ENCODE peak calls at places on chromosomes 12 and 14, in seven cellular contexts. One of them, this sample, is unnamed.

GRCh38 chr12:40569626-40570179 is 122.5 kb upstream of the CNTN1 start:
- DNase-seq in dorsolateral prefrontal cortex: no peak
- DNase-seq in adipocyte: peak; percentile 33
- DNase-seq in kidney epithelial cell: no peak
- DNase-seq in HAP-1: no peak
- DNase-seq in CD8-positive, alpha-beta T cell: no peak
- DNase-seq in tibial artery: no peak
- DNase-seq in this sample: peak; percentile 26

GRCh38 chr12:77189463-77189862 is 124.1 kb upstream of the E2F7 start:
- DNase-seq in dorsolateral prefrontal cortex: no peak
- DNase-seq in adipocyte: peak; percentile 41
- DNase-seq in kidney epithelial cell: peak; percentile 29
- DNase-seq in HAP-1: no peak
- DNase-seq in CD8-positive, alpha-beta T cell: no peak
- DNase-seq in tibial artery: no peak
- DNase-seq in this sample: peak; percentile 46

GRCh38 chr12:113062502-113063395 is 6.2 kb downstream of the DTX1 start:
- DNase-seq in dorsolateral prefrontal cortex: no peak
- DNase-seq in adipocyte: no peak
- DNase-seq in kidney epithelial cell: no peak
- DNase-seq in HAP-1: no peak
- DNase-seq in CD8-positive, alpha-beta T cell: no peak
- DNase-seq in tibial artery: no peak
- DNase-seq in this sample: no peak

GRCh38 chr12:112971248-112971647 is 7.1 kb upstream of the OAS2 start:
- DNase-seq in dorsolateral prefrontal cortex: no peak
- DNase-seq in adipocyte: no peak
- DNase-seq in kidney epithelial cell: no peak
- DNase-seq in HAP-1: no peak
- DNase-seq in CD8-positive, alpha-beta T cell: no peak
- DNase-seq in tibial artery: no peak
- DNase-seq in this sample: no peak

GRCh38 chr14:61188196-61188595 is 92.9 kb downstream of the TMEM30B start:
- DNase-seq in dorsolateral prefrontal cortex: no peak
- DNase-seq in adipocyte: no peak
- DNase-seq in kidney epithelial cell: no peak
- DNase-seq in HAP-1: no peak
- DNase-seq in CD8-positive, alpha-beta T cell: no peak
- DNase-seq in tibial artery: peak; percentile 81
- DNase-seq in this sample: no peak

GRCh38 chr12:103824845-103825244 is 16.2 kb downstream of the NT5DC3 start:
- DNase-seq in dorsolateral prefrontal cortex: no peak
- DNase-seq in adipocyte: no peak
- DNase-seq in kidney epithelial cell: no peak
- DNase-seq in HAP-1: no peak
- DNase-seq in CD8-positive, alpha-beta T cell: no peak
- DNase-seq in tibial artery: no peak
- DNase-seq in this sample: no peak

GRCh38 chr14:91879196-91879595 is 11.9 kb upstream of the TC2N start:
- DNase-seq in dorsolateral prefrontal cortex: no peak
- DNase-seq in adipocyte: no peak
- DNase-seq in kidney epithelial cell: no peak
- DNase-seq in HAP-1: no peak
- DNase-seq in CD8-positive, alpha-beta T cell: no peak
- DNase-seq in tibial artery: no peak
- DNase-seq in this sample: no peak

GRCh38 chr12:116066381-116067230 is 210.9 kb downstream of the MED13L start:
- DNase-seq in dorsolateral prefrontal cortex: no peak
- DNase-seq in adipocyte: peak; percentile 51
- DNase-seq in kidney epithelial cell: no peak
- DNase-seq in HAP-1: peak; percentile 49
- DNase-seq in CD8-positive, alpha-beta T cell: peak; percentile 59
- DNase-seq in tibial artery: no peak
- DNase-seq in this sample: no peak

GRCh38 chr14:90507428-90507827 is 110.6 kb downstream of the CALM1 start:
- DNase-seq in dorsolateral prefrontal cortex: no peak
- DNase-seq in adipocyte: no peak
- DNase-seq in kidney epithelial cell: no peak
- DNase-seq in HAP-1: no peak
- DNase-seq in CD8-positive, alpha-beta T cell: no peak
- DNase-seq in tibial artery: no peak
- DNase-seq in this sample: no peak

GRCh38 chr12:114858388-114859146 is 174.6 kb upstream of the TBX3 start:
- DNase-seq in dorsolateral prefrontal cortex: no peak
- DNase-seq in adipocyte: no peak
- DNase-seq in kidney epithelial cell: no peak
- DNase-seq in HAP-1: no peak
- DNase-seq in CD8-positive, alpha-beta T cell: no peak
- DNase-seq in tibial artery: no peak
- DNase-seq in this sample: no peak

GRCh38 chr12:102602549-102602948 is 122.2 kb upstream of the IGF1 start:
- DNase-seq in dorsolateral prefrontal cortex: no peak
- DNase-seq in adipocyte: no peak
- DNase-seq in kidney epithelial cell: no peak
- DNase-seq in HAP-1: no peak
- DNase-seq in CD8-positive, alpha-beta T cell: no peak
- DNase-seq in tibial artery: no peak
- DNase-seq in this sample: no peak

GRCh38 chr14:40164083-40164482 is 731.9 kb upstream of the FBXO33 start:
- DNase-seq in dorsolateral prefrontal cortex: no peak
- DNase-seq in adipocyte: no peak
- DNase-seq in kidney epithelial cell: no peak
- DNase-seq in HAP-1: no peak
- DNase-seq in CD8-positive, alpha-beta T cell: no peak
- DNase-seq in tibial artery: no peak
- DNase-seq in this sample: no peak

GRCh38 chr14:59583755-59584154 is 7.1 kb upstream of the CCDC175 start:
- DNase-seq in dorsolateral prefrontal cortex: peak; percentile 51
- DNase-seq in adipocyte: peak; percentile 35
- DNase-seq in kidney epithelial cell: no peak
- DNase-seq in HAP-1: no peak
- DNase-seq in CD8-positive, alpha-beta T cell: no peak
- DNase-seq in tibial artery: no peak
- DNase-seq in this sample: no peak

GRCh38 chr12:47340391-47341015 is 260.7 kb upstream of the AMIGO2 start:
- DNase-seq in dorsolateral prefrontal cortex: no peak
- DNase-seq in adipocyte: no peak
- DNase-seq in kidney epithelial cell: no peak
- DNase-seq in HAP-1: no peak
- DNase-seq in CD8-positive, alpha-beta T cell: no peak
- DNase-seq in tibial artery: no peak
- DNase-seq in this sample: no peak

GRCh38 chr14:51333299-51333698 is 93.3 kb downstream of the TMX1 start:
- DNase-seq in dorsolateral prefrontal cortex: no peak
- DNase-seq in adipocyte: no peak
- DNase-seq in kidney epithelial cell: no peak
- DNase-seq in HAP-1: no peak
- DNase-seq in CD8-positive, alpha-beta T cell: no peak
- DNase-seq in tibial artery: no peak
- DNase-seq in this sample: no peak

GRCh38 chr12:14367097-14367661 is 1.7 kb downstream of the ATF7IP start:
- DNase-seq in dorsolateral prefrontal cortex: no peak
- DNase-seq in adipocyte: peak; percentile 71
- DNase-seq in kidney epithelial cell: no peak
- DNase-seq in HAP-1: peak; percentile 46
- DNase-seq in CD8-positive, alpha-beta T cell: no peak
- DNase-seq in tibial artery: no peak
- DNase-seq in this sample: no peak

GRCh38 chr12:75101805-75102204 is 107.8 kb downstream of the KCNC2 start:
- DNase-seq in dorsolateral prefrontal cortex: no peak
- DNase-seq in adipocyte: no peak
- DNase-seq in kidney epithelial cell: no peak
- DNase-seq in HAP-1: no peak
- DNase-seq in CD8-positive, alpha-beta T cell: no peak
- DNase-seq in tibial artery: no peak
- DNase-seq in this sample: no peak

GRCh38 chr12:53999596-54000104 is 311 bp upstream of the HOXC9 start:
- DNase-seq in dorsolateral prefrontal cortex: no peak
- DNase-seq in adipocyte: no peak
- DNase-seq in kidney epithelial cell: no peak
- DNase-seq in HAP-1: no peak
- DNase-seq in CD8-positive, alpha-beta T cell: no peak
- DNase-seq in tibial artery: peak; percentile 81
- DNase-seq in this sample: no peak

GRCh38 chr14:86015511-86015910 is 485.6 kb downstream of the FLRT2 start:
- DNase-seq in dorsolateral prefrontal cortex: no peak
- DNase-seq in adipocyte: no peak
- DNase-seq in kidney epithelial cell: no peak
- DNase-seq in HAP-1: no peak
- DNase-seq in CD8-positive, alpha-beta T cell: no peak
- DNase-seq in tibial artery: no peak
- DNase-seq in this sample: no peak

GRCh38 chr14:88616697-88617096 is 53.9 kb downstream of the ZC3H14 start:
- DNase-seq in dorsolateral prefrontal cortex: no peak
- DNase-seq in adipocyte: no peak
- DNase-seq in kidney epithelial cell: no peak
- DNase-seq in HAP-1: no peak
- DNase-seq in CD8-positive, alpha-beta T cell: no peak
- DNase-seq in tibial artery: no peak
- DNase-seq in this sample: no peak

GRCh38 chr12:2893007-2893406 is 2.3 kb downstream of the TULP3 start:
- DNase-seq in dorsolateral prefrontal cortex: no peak
- DNase-seq in adipocyte: peak; percentile 86
- DNase-seq in kidney epithelial cell: peak; percentile 56
- DNase-seq in HAP-1: no peak
- DNase-seq in CD8-positive, alpha-beta T cell: no peak
- DNase-seq in tibial artery: peak; percentile 68
- DNase-seq in this sample: peak; percentile 82

GRCh38 chr14:23009939-23010718 is at the start of gene C14orf93:
- DNase-seq in dorsolateral prefrontal cortex: peak; percentile 81
- DNase-seq in adipocyte: peak; percentile 87
- DNase-seq in kidney epithelial cell: no peak
- DNase-seq in HAP-1: peak; percentile 68
- DNase-seq in CD8-positive, alpha-beta T cell: peak; percentile 81
- DNase-seq in tibial artery: peak; percentile 90
- DNase-seq in this sample: no peak

GRCh38 chr12:109621271-109621671 is 47.7 kb downstream of the MVK start:
- DNase-seq in dorsolateral prefrontal cortex: no peak
- DNase-seq in adipocyte: peak; percentile 79
- DNase-seq in kidney epithelial cell: no peak
- DNase-seq in HAP-1: no peak
- DNase-seq in CD8-positive, alpha-beta T cell: no peak
- DNase-seq in tibial artery: no peak
- DNase-seq in this sample: peak; percentile 67

GRCh38 chr14:89303452-89304435 is 113.3 kb downstream of the FOXN3 start:
- DNase-seq in dorsolateral prefrontal cortex: no peak
- DNase-seq in adipocyte: peak; percentile 77
- DNase-seq in kidney epithelial cell: peak; percentile 43
- DNase-seq in HAP-1: peak; percentile 32
- DNase-seq in CD8-positive, alpha-beta T cell: peak; percentile 13
- DNase-seq in tibial artery: peak; percentile 87
- DNase-seq in this sample: peak; percentile 68

GRCh38 chr12:28574746-28575592 is 384.7 kb downstream of the CCDC91 start:
- DNase-seq in dorsolateral prefrontal cortex: no peak
- DNase-seq in adipocyte: no peak
- DNase-seq in kidney epithelial cell: no peak
- DNase-seq in HAP-1: no peak
- DNase-seq in CD8-positive, alpha-beta T cell: no peak
- DNase-seq in tibial artery: no peak
- DNase-seq in this sample: no peak

GRCh38 chr12:122886851-122887816 is 8.8 kb downstream of the VPS37B start:
- DNase-seq in dorsolateral prefrontal cortex: no peak
- DNase-seq in adipocyte: no peak
- DNase-seq in kidney epithelial cell: peak; percentile 87
- DNase-seq in HAP-1: no peak
- DNase-seq in CD8-positive, alpha-beta T cell: no peak
- DNase-seq in tibial artery: no peak
- DNase-seq in this sample: no peak

GRCh38 chr12:89928467-89928866 is 219.8 kb upstream of the ATP2B1 start:
- DNase-seq in dorsolateral prefrontal cortex: no peak
- DNase-seq in adipocyte: no peak
- DNase-seq in kidney epithelial cell: no peak
- DNase-seq in HAP-1: no peak
- DNase-seq in CD8-positive, alpha-beta T cell: no peak
- DNase-seq in tibial artery: no peak
- DNase-seq in this sample: no peak
- H3K4me3 ChIP-seq in dorsolateral prefrontal cortex: no peak overlapping the region
- H3K4me3 ChIP-seq in adipocyte: no peak overlapping the region
- H3K4me3 ChIP-seq in kidney epithelial cell: no peak overlapping the region
- H3K4me3 ChIP-seq in HAP-1: no peak overlapping the region
- H3K4me3 ChIP-seq in CD8-positive, alpha-beta T cell: no peak overlapping the region
- H3K4me3 ChIP-seq in tibial artery: no peak overlapping the region
- H3K4me3 ChIP-seq in this sample: no peak overlapping the region

DNA sequence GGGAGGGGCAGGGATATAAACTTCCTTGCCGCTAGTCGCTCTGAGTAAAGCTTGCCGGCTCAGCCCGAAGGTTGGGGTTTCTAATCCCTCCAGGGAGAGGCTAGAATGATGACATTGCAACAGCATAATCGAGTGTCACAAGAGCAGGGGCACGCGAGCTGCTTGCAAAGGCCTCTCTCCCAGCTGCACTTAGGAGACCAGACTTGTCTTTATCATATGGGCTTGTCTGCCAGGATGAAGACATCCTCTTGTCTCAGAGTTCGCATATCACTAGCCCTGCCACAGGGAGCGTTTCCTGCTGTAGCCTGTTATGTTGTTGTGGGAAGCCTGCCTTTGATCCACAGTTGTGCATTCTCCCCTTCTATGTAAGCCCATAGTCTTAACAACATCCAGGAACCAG is 180.0 kb downstream of the ESR2 start:
- DNase-seq in dorsolateral prefrontal cortex: no peak
- DNase-seq in adipocyte: no peak
- DNase-seq in kidney epithelial cell: no peak
- DNase-seq in HAP-1: no peak
- DNase-seq in CD8-positive, alpha-beta T cell: no peak
- DNase-seq in tibial artery: peak; percentile 70
- DNase-seq in this sample: no peak
- H3K27me3 ChIP-seq in dorsolateral prefrontal cortex: no peaks in the 10 kb centered on the region
- H3K27me3 ChIP-seq in adipocyte: no peaks in the 10 kb centered on the region
- H3K27me3 ChIP-seq in kidney epithelial cell: no peaks in the 10 kb centered on the region
- H3K27me3 ChIP-seq in HAP-1: no peaks in the 10 kb centered on the region
- H3K27me3 ChIP-seq in CD8-positive, alpha-beta T cell: no peaks in the 10 kb centered on the region
- H3K27me3 ChIP-seq in tibial artery: no peaks in the 10 kb centered on the region
- H3K27me3 ChIP-seq in this sample: no peaks in the 10 kb centered on the region

DNA sequence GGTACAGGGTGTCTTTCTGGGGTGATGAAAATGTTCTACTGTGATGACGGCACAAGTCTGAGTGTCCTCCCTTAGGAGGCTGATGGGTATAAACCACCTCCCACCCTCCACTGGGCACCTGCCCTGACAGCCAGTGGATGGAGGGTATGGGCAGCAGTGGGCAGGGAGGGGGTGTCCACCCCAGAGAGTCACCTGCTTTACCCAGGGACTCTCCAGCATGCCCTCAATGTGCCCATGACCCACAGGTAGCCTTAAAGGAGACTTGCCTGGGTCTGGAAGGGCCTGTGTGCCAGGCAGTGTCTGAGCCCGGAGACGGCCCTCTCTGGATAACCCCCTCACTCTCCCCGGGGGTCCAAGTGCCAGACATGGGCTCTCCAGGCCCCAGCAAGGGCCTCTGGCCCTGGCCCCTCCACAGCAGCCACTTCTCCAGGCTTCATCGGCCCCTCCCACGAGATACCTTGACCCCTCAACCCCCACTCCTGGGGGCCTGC is 38.8 kb downstream of the CCNK start:
- DNase-seq in dorsolateral prefrontal cortex: no peak
- DNase-seq in adipocyte: no peak
- DNase-seq in kidney epithelial cell: no peak
- DNase-seq in HAP-1: no peak
- DNase-seq in CD8-positive, alpha-beta T cell: no peak
- DNase-seq in tibial artery: peak; percentile 35
- DNase-seq in this sample: no peak
- H3K4me3 ChIP-seq in dorsolateral prefrontal cortex: no peak overlapping the region
- H3K4me3 ChIP-seq in adipocyte: no peak overlapping the region
- H3K4me3 ChIP-seq in kidney epithelial cell: no peak overlapping the region
- H3K4me3 ChIP-seq in HAP-1: no peak overlapping the region
- H3K4me3 ChIP-seq in CD8-positive, alpha-beta T cell: no peak overlapping the region
- H3K4me3 ChIP-seq in tibial artery: no peak overlapping the region
- H3K4me3 ChIP-seq in this sample: no peak overlapping the region

GRCh38 chr14:34128665-34129064 is 177.8 kb upstream of the EGLN3 start:
- DNase-seq in dorsolateral prefrontal cortex: peak; percentile 5
- DNase-seq in adipocyte: no peak
- DNase-seq in kidney epithelial cell: no peak
- DNase-seq in HAP-1: no peak
- DNase-seq in CD8-positive, alpha-beta T cell: no peak
- DNase-seq in tibial artery: no peak
- DNase-seq in this sample: no peak
- H3K27me3 ChIP-seq in dorsolateral prefrontal cortex: no peaks in the 10 kb centered on the region
- H3K27me3 ChIP-seq in adipocyte: peaks cover 13% of the 10 kb centered on the region
- H3K27me3 ChIP-seq in kidney epithelial cell: no peaks in the 10 kb centered on the region
- H3K27me3 ChIP-seq in HAP-1: no peaks in the 10 kb centered on the region
- H3K27me3 ChIP-seq in CD8-positive, alpha-beta T cell: no peaks in the 10 kb centered on the region
- H3K27me3 ChIP-seq in tibial artery: peaks cover 3% of the 10 kb centered on the region
- H3K27me3 ChIP-seq in this sample: peaks cover 2% of the 10 kb centered on the region

This sample was measured in BJ.